ENCODE peak calls at places on chromosome 20, in nine cellular contexts. One of them, this sample, is unnamed.

GRCh38 chr20:63495771-63496403 is 3.0 kb downstream of the EEF1A2 start:
- DNase-seq in progenitor cell of endocrine pancreas: peak; percentile 76
- DNase-seq in GM10248: peak; percentile 89
- DNase-seq in H9: peak; percentile 75
- DNase-seq in dorsolateral prefrontal cortex: no peak
- DNase-seq in WTC11: peak; percentile 87
- DNase-seq in PC-3: peak; percentile 51
- DNase-seq in fibroblast of pulmonary artery: peak; percentile 34
- DNase-seq in foreskin keratinocyte: no peak
- DNase-seq in this sample: peak; percentile 73

GRCh38 chr20:24834310-24834709 is 114.8 kb upstream of the CST7 start:
- DNase-seq in progenitor cell of endocrine pancreas: no peak
- DNase-seq in GM10248: no peak
- DNase-seq in H9: no peak
- DNase-seq in dorsolateral prefrontal cortex: no peak
- DNase-seq in WTC11: no peak
- DNase-seq in PC-3: no peak
- DNase-seq in fibroblast of pulmonary artery: no peak
- DNase-seq in foreskin keratinocyte: no peak
- DNase-seq in this sample: no peak

GRCh38 chr20:13546497-13547131 is 92.1 kb downstream of the TASP1 start:
- DNase-seq in progenitor cell of endocrine pancreas: peak; percentile 66
- DNase-seq in GM10248: peak; percentile 35
- DNase-seq in H9: peak; percentile 76
- DNase-seq in dorsolateral prefrontal cortex: peak; percentile 75
- DNase-seq in WTC11: peak; percentile 89
- DNase-seq in PC-3: peak; percentile 93
- DNase-seq in fibroblast of pulmonary artery: peak; percentile 82
- DNase-seq in foreskin keratinocyte: peak; percentile 57
- DNase-seq in this sample: peak; percentile 89

GRCh38 chr20:33744773-33745385 is 13.1 kb downstream of the ZNF341 start:
- DNase-seq in progenitor cell of endocrine pancreas: no peak
- DNase-seq in GM10248: no peak
- DNase-seq in H9: no peak
- DNase-seq in dorsolateral prefrontal cortex: no peak
- DNase-seq in WTC11: no peak
- DNase-seq in PC-3: no peak
- DNase-seq in fibroblast of pulmonary artery: no peak
- DNase-seq in foreskin keratinocyte: peak; percentile 70
- DNase-seq in this sample: no peak

GRCh38 chr20:34604980-34605788 is 46.7 kb downstream of the MAP1LC3A start:
- DNase-seq in progenitor cell of endocrine pancreas: no peak
- DNase-seq in GM10248: no peak
- DNase-seq in H9: no peak
- DNase-seq in dorsolateral prefrontal cortex: no peak
- DNase-seq in WTC11: no peak
- DNase-seq in PC-3: no peak
- DNase-seq in fibroblast of pulmonary artery: peak; percentile 31
- DNase-seq in foreskin keratinocyte: no peak
- DNase-seq in this sample: no peak

GRCh38 chr20:10077886-10078285 is 43.1 kb downstream of the ANKEF1 start:
- DNase-seq in progenitor cell of endocrine pancreas: no peak
- DNase-seq in GM10248: no peak
- DNase-seq in H9: no peak
- DNase-seq in dorsolateral prefrontal cortex: no peak
- DNase-seq in WTC11: no peak
- DNase-seq in PC-3: no peak
- DNase-seq in fibroblast of pulmonary artery: no peak
- DNase-seq in foreskin keratinocyte: peak; percentile 74
- DNase-seq in this sample: no peak

GRCh38 chr20:13424174-13424833 is 203.2 kb downstream of the ISM1 start:
- DNase-seq in progenitor cell of endocrine pancreas: no peak
- DNase-seq in GM10248: no peak
- DNase-seq in H9: no peak
- DNase-seq in dorsolateral prefrontal cortex: no peak
- DNase-seq in WTC11: no peak
- DNase-seq in PC-3: no peak
- DNase-seq in fibroblast of pulmonary artery: no peak
- DNase-seq in foreskin keratinocyte: no peak
- DNase-seq in this sample: no peak

GRCh38 chr20:43388267-43389081 is 69.2 kb upstream of the SRSF6 start:
- DNase-seq in progenitor cell of endocrine pancreas: no peak
- DNase-seq in GM10248: no peak
- DNase-seq in H9: no peak
- DNase-seq in dorsolateral prefrontal cortex: peak; percentile 72
- DNase-seq in WTC11: no peak
- DNase-seq in PC-3: no peak
- DNase-seq in fibroblast of pulmonary artery: peak; percentile 75
- DNase-seq in foreskin keratinocyte: no peak
- DNase-seq in this sample: no peak

GRCh38 chr20:33585413-33585812 is 76.7 kb upstream of the C20orf144 start:
- DNase-seq in progenitor cell of endocrine pancreas: no peak
- DNase-seq in GM10248: no peak
- DNase-seq in H9: no peak
- DNase-seq in dorsolateral prefrontal cortex: no peak
- DNase-seq in WTC11: no peak
- DNase-seq in PC-3: no peak
- DNase-seq in fibroblast of pulmonary artery: no peak
- DNase-seq in foreskin keratinocyte: no peak
- DNase-seq in this sample: no peak

GRCh38 chr20:61954276-61955021 is 111.2 kb downstream of the TAF4 start:
- DNase-seq in progenitor cell of endocrine pancreas: no peak
- DNase-seq in GM10248: no peak
- DNase-seq in H9: no peak
- DNase-seq in dorsolateral prefrontal cortex: peak; percentile 23
- DNase-seq in WTC11: no peak
- DNase-seq in PC-3: no peak
- DNase-seq in fibroblast of pulmonary artery: no peak
- DNase-seq in foreskin keratinocyte: no peak
- DNase-seq in this sample: no peak

GRCh38 chr20:63560333-63560805 is 6.4 kb downstream of the FNDC11 start:
- DNase-seq in progenitor cell of endocrine pancreas: no peak
- DNase-seq in GM10248: no peak
- DNase-seq in H9: no peak
- DNase-seq in dorsolateral prefrontal cortex: no peak
- DNase-seq in WTC11: no peak
- DNase-seq in PC-3: no peak
- DNase-seq in fibroblast of pulmonary artery: no peak
- DNase-seq in foreskin keratinocyte: no peak
- DNase-seq in this sample: no peak

GRCh38 chr20:9467995-9468394 is 46.4 kb upstream of the LAMP5 start:
- DNase-seq in progenitor cell of endocrine pancreas: no peak
- DNase-seq in GM10248: peak; percentile 14
- DNase-seq in H9: peak; percentile 34
- DNase-seq in dorsolateral prefrontal cortex: no peak
- DNase-seq in WTC11: peak; percentile 40
- DNase-seq in PC-3: peak; percentile 25
- DNase-seq in fibroblast of pulmonary artery: no peak
- DNase-seq in foreskin keratinocyte: no peak
- DNase-seq in this sample: no peak

GRCh38 chr20:33539129-33539528 is 49.2 kb downstream of the CBFA2T2 start:
- DNase-seq in progenitor cell of endocrine pancreas: no peak
- DNase-seq in GM10248: no peak
- DNase-seq in H9: no peak
- DNase-seq in dorsolateral prefrontal cortex: no peak
- DNase-seq in WTC11: no peak
- DNase-seq in PC-3: peak; percentile 59
- DNase-seq in fibroblast of pulmonary artery: peak; percentile 41
- DNase-seq in foreskin keratinocyte: no peak
- DNase-seq in this sample: no peak

GRCh38 chr20:32438331-32438858 is 80.3 kb downstream of the ASXL1 start:
- DNase-seq in progenitor cell of endocrine pancreas: no peak
- DNase-seq in GM10248: no peak
- DNase-seq in H9: no peak
- DNase-seq in dorsolateral prefrontal cortex: no peak
- DNase-seq in WTC11: no peak
- DNase-seq in PC-3: no peak
- DNase-seq in fibroblast of pulmonary artery: no peak
- DNase-seq in foreskin keratinocyte: no peak
- DNase-seq in this sample: peak; percentile 25

GRCh38 chr20:32436968-32437367 is 78.8 kb downstream of the ASXL1 start:
- DNase-seq in progenitor cell of endocrine pancreas: no peak
- DNase-seq in GM10248: no peak
- DNase-seq in H9: no peak
- DNase-seq in dorsolateral prefrontal cortex: no peak
- DNase-seq in WTC11: no peak
- DNase-seq in PC-3: no peak
- DNase-seq in fibroblast of pulmonary artery: no peak
- DNase-seq in foreskin keratinocyte: no peak
- DNase-seq in this sample: no peak

GRCh38 chr20:32439132-32439829 is 81.2 kb downstream of the ASXL1 start:
- DNase-seq in progenitor cell of endocrine pancreas: no peak
- DNase-seq in GM10248: no peak
- DNase-seq in H9: no peak
- DNase-seq in dorsolateral prefrontal cortex: no peak
- DNase-seq in WTC11: no peak
- DNase-seq in PC-3: no peak
- DNase-seq in fibroblast of pulmonary artery: peak; percentile 55
- DNase-seq in foreskin keratinocyte: no peak
- DNase-seq in this sample: peak; percentile 20

GRCh38 chr20:32436142-32436861 is 78.2 kb downstream of the ASXL1 start:
- DNase-seq in progenitor cell of endocrine pancreas: no peak
- DNase-seq in GM10248: no peak
- DNase-seq in H9: no peak
- DNase-seq in dorsolateral prefrontal cortex: no peak
- DNase-seq in WTC11: no peak
- DNase-seq in PC-3: no peak
- DNase-seq in fibroblast of pulmonary artery: no peak
- DNase-seq in foreskin keratinocyte: no peak
- DNase-seq in this sample: no peak

DNA sequence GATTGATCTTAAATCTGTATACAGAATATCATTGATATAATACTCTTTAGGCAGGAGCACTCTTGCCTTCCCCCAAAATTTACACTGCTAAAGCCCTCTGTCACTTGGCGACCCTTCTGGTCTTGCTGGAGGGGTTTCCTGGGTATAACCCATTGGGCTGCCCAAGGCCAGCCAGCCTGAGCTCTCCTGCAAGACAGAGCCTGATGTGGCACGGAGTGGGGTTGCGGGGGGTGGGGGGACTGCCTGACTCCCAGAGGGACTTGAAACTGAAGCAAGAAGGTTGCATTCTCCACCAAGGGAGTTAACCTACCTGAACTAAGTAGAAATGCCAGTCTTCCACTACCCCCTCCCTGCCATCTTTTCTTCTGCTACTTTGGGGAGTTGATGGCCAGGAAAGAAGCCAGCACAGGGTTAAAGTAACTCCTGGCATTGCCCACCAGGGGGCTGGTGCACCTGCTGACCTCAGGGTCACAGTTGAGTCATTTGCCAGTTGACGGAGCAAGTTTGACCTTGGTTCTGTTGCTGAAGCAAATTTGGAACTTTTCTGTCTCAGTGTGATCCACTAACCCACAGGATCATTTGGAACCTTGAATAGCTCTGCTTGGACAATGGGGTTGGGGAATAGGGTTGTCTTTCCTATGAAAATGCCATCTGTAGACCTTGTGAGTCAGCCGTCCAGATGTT is 79.4 kb downstream of the ASXL1 start:
- DNase-seq in progenitor cell of endocrine pancreas: no peak
- DNase-seq in GM10248: no peak
- DNase-seq in H9: no peak
- DNase-seq in dorsolateral prefrontal cortex: no peak
- DNase-seq in WTC11: no peak
- DNase-seq in PC-3: peak; percentile 23
- DNase-seq in fibroblast of pulmonary artery: no peak
- DNase-seq in foreskin keratinocyte: no peak
- DNase-seq in this sample: peak; percentile 21
- TF ChIP-seq CTCF in progenitor cell of endocrine pancreas: peak; percentile 74
- TF ChIP-seq CTCF in GM10248: no peak
- TF ChIP-seq CTCF in H9: peak; percentile 71
- TF ChIP-seq CTCF in dorsolateral prefrontal cortex: no peak
- TF ChIP-seq CTCF in WTC11: peak; percentile 44
- TF ChIP-seq CTCF in PC-3: peak; percentile 45
- TF ChIP-seq CTCF in fibroblast of pulmonary artery: peak; percentile 31
- TF ChIP-seq CTCF in foreskin keratinocyte: peak; percentile 29
- TF ChIP-seq CTCF in this sample: no peak

GRCh38 chr20:49570828-49571552 is 3.1 kb upstream of the PTGIS start:
- DNase-seq in progenitor cell of endocrine pancreas: no peak
- DNase-seq in GM10248: no peak
- DNase-seq in H9: no peak
- DNase-seq in dorsolateral prefrontal cortex: no peak
- DNase-seq in WTC11: no peak
- DNase-seq in PC-3: peak; percentile 48
- DNase-seq in fibroblast of pulmonary artery: peak; percentile 63
- DNase-seq in foreskin keratinocyte: no peak
- DNase-seq in this sample: no peak

GRCh38 chr20:49570161-49570827 is 2.4 kb upstream of the PTGIS start:
- DNase-seq in progenitor cell of endocrine pancreas: no peak
- DNase-seq in GM10248: no peak
- DNase-seq in H9: no peak
- DNase-seq in dorsolateral prefrontal cortex: no peak
- DNase-seq in WTC11: no peak
- DNase-seq in PC-3: no peak
- DNase-seq in fibroblast of pulmonary artery: no peak
- DNase-seq in foreskin keratinocyte: no peak
- DNase-seq in this sample: no peak

GRCh38 chr20:49567421-49568256 is at the start of gene PTGIS:
- DNase-seq in progenitor cell of endocrine pancreas: peak; percentile 49
- DNase-seq in GM10248: no peak
- DNase-seq in H9: peak; percentile 81
- DNase-seq in dorsolateral prefrontal cortex: no peak
- DNase-seq in WTC11: peak; percentile 82
- DNase-seq in PC-3: no peak
- DNase-seq in fibroblast of pulmonary artery: no peak
- DNase-seq in foreskin keratinocyte: no peak
- DNase-seq in this sample: peak; percentile 49

GRCh38 chr20:49568491-49569151 is 684 bp upstream of the PTGIS start:
- DNase-seq in progenitor cell of endocrine pancreas: no peak
- DNase-seq in GM10248: no peak
- DNase-seq in H9: peak; percentile 90
- DNase-seq in dorsolateral prefrontal cortex: no peak
- DNase-seq in WTC11: peak; percentile 82
- DNase-seq in PC-3: no peak
- DNase-seq in fibroblast of pulmonary artery: peak; percentile 70
- DNase-seq in foreskin keratinocyte: no peak
- DNase-seq in this sample: peak; percentile 31

GRCh38 chr20:49569403-49570115 is 1.6 kb upstream of the PTGIS start:
- DNase-seq in progenitor cell of endocrine pancreas: no peak
- DNase-seq in GM10248: no peak
- DNase-seq in H9: no peak
- DNase-seq in dorsolateral prefrontal cortex: no peak
- DNase-seq in WTC11: no peak
- DNase-seq in PC-3: no peak
- DNase-seq in fibroblast of pulmonary artery: no peak
- DNase-seq in foreskin keratinocyte: no peak
- DNase-seq in this sample: no peak
- TF ChIP-seq CTCF in progenitor cell of endocrine pancreas: no peak
- TF ChIP-seq CTCF in GM10248: no peak
- TF ChIP-seq CTCF in H9: no peak
- TF ChIP-seq CTCF in dorsolateral prefrontal cortex: no peak
- TF ChIP-seq CTCF in WTC11: no peak
- TF ChIP-seq CTCF in PC-3: no peak
- TF ChIP-seq CTCF in fibroblast of pulmonary artery: no peak
- TF ChIP-seq CTCF in foreskin keratinocyte: no peak
- TF ChIP-seq CTCF in this sample: no peak

GRCh38 chr20:57498425-57499400 is 26.2 kb downstream of the CTCFL start:
- DNase-seq in progenitor cell of endocrine pancreas: no peak
- DNase-seq in GM10248: no peak
- DNase-seq in H9: peak; percentile 72
- DNase-seq in dorsolateral prefrontal cortex: peak; percentile 47
- DNase-seq in WTC11: peak; percentile 54
- DNase-seq in PC-3: peak; percentile 67
- DNase-seq in fibroblast of pulmonary artery: peak; percentile 22
- DNase-seq in foreskin keratinocyte: no peak
- DNase-seq in this sample: no peak
- TF ChIP-seq CTCF in progenitor cell of endocrine pancreas: peak; percentile 44
- TF ChIP-seq CTCF in GM10248: peak; percentile 29
- TF ChIP-seq CTCF in H9: peak; percentile 65
- TF ChIP-seq CTCF in dorsolateral prefrontal cortex: peak; percentile 15
- TF ChIP-seq CTCF in WTC11: no peak
- TF ChIP-seq CTCF in PC-3: peak; percentile 66
- TF ChIP-seq CTCF in fibroblast of pulmonary artery: peak; percentile 42
- TF ChIP-seq CTCF in foreskin keratinocyte: peak; percentile 45
- TF ChIP-seq CTCF in this sample: no peak

GRCh38 chr20:37755665-37756064 is 61.8 kb downstream of the CTNNBL1 start:
- DNase-seq in progenitor cell of endocrine pancreas: no peak
- DNase-seq in GM10248: no peak
- DNase-seq in H9: no peak
- DNase-seq in dorsolateral prefrontal cortex: peak; percentile 64
- DNase-seq in WTC11: no peak
- DNase-seq in PC-3: no peak
- DNase-seq in fibroblast of pulmonary artery: peak; percentile 8
- DNase-seq in foreskin keratinocyte: no peak
- DNase-seq in this sample: no peak
- TF ChIP-seq CTCF in progenitor cell of endocrine pancreas: peak; percentile 34
- TF ChIP-seq CTCF in GM10248: peak; percentile 17
- TF ChIP-seq CTCF in H9: peak; percentile 30
- TF ChIP-seq CTCF in dorsolateral prefrontal cortex: peak; percentile 62
- TF ChIP-seq CTCF in WTC11: no peak
- TF ChIP-seq CTCF in PC-3: peak; percentile 12
- TF ChIP-seq CTCF in fibroblast of pulmonary artery: no peak
- TF ChIP-seq CTCF in foreskin keratinocyte: peak; percentile 13
- TF ChIP-seq CTCF in this sample: no peak

This sample was measured in mesothelial cell of epicardium.